ENCODE peak calls at places on chromosomes 3 and 15, in four cellular contexts. P is GM23338, S is neural progenitor cell, Z is HL-60. A is an unnamed sample.

GRCh38 chr3:178849220-178849910 is 222.2 kb downstream of the ZMAT3 start:
- DNase-seq in P (no peak), S (no peak), Z (no peak), A (no peak)

GRCh38 chr15:63040509-63040908 is 2.0 kb upstream of the TPM1 start:
- DNase-seq in P (peak), S (no peak), Z (no peak), A (no peak)

GRCh38 chr15:49645277-49645676 is 24.4 kb downstream of the DTWD1 start:
- DNase-seq in S (no peak), P (no peak), Z (no peak), A (no peak)

GRCh38 chr3:146326875-146327543 is 76.1 kb upstream of the PLSCR4 start:
- DNase-seq in P (peak), Z (no peak), S (peak), A (no peak)

GRCh38 chr15:67861983-67862382 is 22.1 kb upstream of the RNU6-1 start:
- DNase-seq in S (no peak), P (no peak), Z (no peak), A (no peak)

GRCh38 chr15:68176601-68177000 is 28.5 kb downstream of the CALML4 start:
- DNase-seq in Z (no peak), P (no peak), S (no peak), A (no peak)

GRCh38 chr3:179811321-179812095 is 158.7 kb downstream of the USP13 start:
- DNase-seq in P (peak), Z (peak), S (peak), A (no peak)

GRCh38 chr3:187212705-187213104 is 15.4 kb downstream of the RTP1 start:
- DNase-seq in Z (no peak), P (no peak), S (no peak), A (no peak)

GRCh38 chr3:124559650-124560405 is 170.4 kb upstream of the UMPS start:
- DNase-seq in P (peak), Z (peak), S (peak), A (no peak)

GRCh38 chr3:150545419-150546225 is 674 bp downstream of the SERP1 start:
- DNase-seq in S (peak), Z (no peak), P (peak), A (no peak)

GRCh38 chr15:50911641-50912040 is 3.2 kb downstream of the AP4E1 start:
- DNase-seq in Z (no peak), P (no peak), S (no peak), A (no peak)

GRCh38 chr3:145286937-145287336 is 874.0 kb downstream of the PLOD2 start:
- DNase-seq in Z (no peak), S (no peak), P (no peak), A (no peak)

GRCh38 chr15:29988689-29989088 is 94.1 kb upstream of the GOLGA8J start:
- DNase-seq in P (no peak), S (no peak), Z (no peak), A (no peak)

GRCh38 chr3:188000361-188000861 is 153.5 kb upstream of the LPP start:
- DNase-seq in Z (no peak), P (no peak), S (no peak), A (no peak)

GRCh38 chr15:93566777-93567176 is 477.8 kb upstream of the RGMA start:
- DNase-seq in P (no peak), Z (no peak), S (no peak), A (no peak)

GRCh38 chr3:126351086-126351770 is 6.0 kb downstream of the KLF15 start:
- DNase-seq in P (no peak), Z (no peak), S (no peak), A (no peak)

GRCh38 chr15:51499379-51499976 is 123.1 kb downstream of the DMXL2 start:
- DNase-seq in S (peak), P (peak), Z (no peak), A (no peak)

GRCh38 chr3:13314877-13315276 is 105.2 kb downstream of the NUP210 start:
- DNase-seq in Z (no peak), S (no peak), P (no peak), A (no peak)

GRCh38 chr15:80838012-80838411 is 58.8 kb downstream of the CEMIP start:
- DNase-seq in P (no peak), S (no peak), Z (no peak), A (no peak)

GRCh38 chr15:99925661-99926461 is 192.6 kb upstream of the LYSMD4 start:
- DNase-seq in P (peak), S (peak), Z (peak), A (no peak)

GRCh38 chr3:105811518-105812193 is 57.2 kb downstream of the CBLB start:
- DNase-seq in Z (no peak), P (no peak), S (no peak), A (no peak)

GRCh38 chr3:129654126-129654525 is 47.6 kb upstream of the PLXND1 start:
- DNase-seq in Z (no peak), S (no peak), P (no peak), A (no peak)

GRCh38 chr15:61141497-61142125 is 87.5 kb downstream of the RORA start:
- DNase-seq in S (no peak), Z (no peak), P (peak), A (no peak)

GRCh38 chr15:70170096-70170699 is 72.5 kb upstream of the TLE3 start:
- DNase-seq in Z (no peak), S (no peak), P (no peak), A (no peak)

GRCh38 chr3:34108976-34109375 is 310.5 kb downstream of the PDCD6IP start:
- DNase-seq in P (no peak), Z (no peak), S (no peak), A (no peak)

GRCh38 chr3:178270838-178271237 is 265.4 kb upstream of the KCNMB2 start:
- DNase-seq in Z (no peak), S (no peak), P (no peak), A (no peak)

GRCh38 chr15:77186518-77187095 is 115.7 kb upstream of the TSPAN3 start:
- DNase-seq in P (peak), S (peak), Z (no peak), A (no peak)

GRCh38 chr3:119870512-119870911 is 88.6 kb downstream of the NR1I2 start:
- DNase-seq in Z (no peak), P (no peak), S (no peak), A (no peak)

GRCh38 chr3:129608087-129608935 is 1.8 kb upstream of the PLXND1 start:
- DNase-seq in P (peak), Z (no peak), S (peak), A (no peak)

GRCh38 chr3:71497367-71497925 is 86.1 kb downstream of the FOXP1 start:
- DNase-seq in S (peak), P (peak), Z (no peak), A (no peak)

GRCh38 chr3:150227839-150228238 is 180.3 kb upstream of the TSC22D2 start:
- DNase-seq in S (peak), Z (no peak), P (peak), A (no peak)

GRCh38 chr3:7779331-7779730 is 722.3 kb upstream of the LMCD1 start:
- DNase-seq in S (no peak), Z (no peak), P (no peak), A (no peak)
- TF ChIP-seq CTCF in S (no peak), Z (no peak), P (no peak), A (no peak)

GRCh38 chr3:102332205-102332604 is 102.6 kb upstream of the ZPLD1 start:
- DNase-seq in Z (no peak), P (no peak), S (no peak), A (no peak)

GRCh38 chr3:102332934-102333333 is 101.9 kb upstream of the ZPLD1 start:
- DNase-seq in Z (no peak), P (no peak), S (no peak), A (no peak)

DNA sequence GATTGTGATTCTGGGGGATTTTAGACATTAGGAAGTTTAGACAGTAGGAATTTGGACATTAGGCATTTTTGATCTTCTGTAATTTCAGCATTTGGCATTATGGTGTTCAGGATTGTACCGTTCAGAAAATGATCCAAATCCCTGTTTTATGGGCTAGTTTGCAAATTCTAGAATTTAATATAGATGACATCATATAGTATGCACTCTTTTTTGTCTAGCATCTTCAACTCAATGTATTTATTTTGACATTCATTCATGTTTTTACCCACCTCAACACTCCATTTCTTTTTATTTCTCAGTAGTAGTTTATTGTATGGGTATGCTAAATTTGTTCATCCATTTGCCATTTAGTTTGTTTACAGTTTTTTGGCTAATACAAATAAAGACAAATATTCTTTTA is 105.3 kb upstream of the ZPLD1 start:
- DNase-seq in Z (no peak), P (no peak), S (no peak), A (no peak)
- TF ChIP-seq CTCF in Z (no peak), P (no peak), S (no peak), A (no peak)

GRCh38 chr15:58081446-58081845 is 15.9 kb upstream of the ALDH1A2 start:
- DNase-seq in S (no peak), P (no peak), Z (no peak), A (no peak)

GRCh38 chr15:58083526-58083925 is 18.0 kb upstream of the ALDH1A2 start:
- DNase-seq in S (no peak), Z (no peak), P (no peak), A (no peak)

GRCh38 chr15:58078591-58078990 is 13.1 kb upstream of the ALDH1A2 start:
- DNase-seq in Z (no peak), S (no peak), P (no peak), A (no peak)

GRCh38 chr15:58080398-58080797 is 14.9 kb upstream of the ALDH1A2 start:
- DNase-seq in S (no peak), Z (no peak), P (no peak), A (no peak)

DNA sequence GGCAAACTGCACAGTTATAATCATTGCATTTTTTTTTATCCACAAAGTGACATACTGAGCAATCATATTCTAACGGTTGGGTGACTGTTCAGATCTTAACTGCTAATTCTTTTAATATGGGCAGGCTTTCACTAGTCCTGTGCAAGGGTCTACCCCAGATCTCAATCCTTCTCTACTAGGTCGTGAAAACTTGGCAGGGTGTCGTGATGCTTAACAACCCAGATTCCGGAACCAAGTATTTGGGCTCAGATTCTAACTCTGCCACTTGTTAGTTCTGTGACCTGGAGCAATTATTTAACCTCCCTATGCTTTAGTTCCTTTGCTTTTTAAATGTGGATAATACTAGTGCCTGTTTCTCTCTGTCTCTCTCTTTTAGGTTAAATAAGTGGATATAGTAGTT is 16.4 kb upstream of the ALDH1A2 start:
- DNase-seq in P (no peak), S (no peak), Z (no peak), A (no peak)
- TF ChIP-seq CTCF in P (no peak), S (no peak), Z (no peak), A (no peak)

GRCh38 chr3:81549388-81549787 is 212.1 kb downstream of the GBE1 start:
- DNase-seq in Z (no peak), S (no peak), P (no peak), A (no peak)
- TF ChIP-seq CTCF in Z (no peak), S (no peak), P (no peak), A (no peak)

GRCh38 chr3:77816470-77816869 is 776.6 kb downstream of the ROBO2 start:
- DNase-seq in P (no peak), S (no peak), Z (no peak), A (no peak)

GRCh38 chr3:77814845-77815244 is 774.9 kb downstream of the ROBO2 start:
- DNase-seq in S (no peak), P (no peak), Z (no peak), A (no peak)

DNA sequence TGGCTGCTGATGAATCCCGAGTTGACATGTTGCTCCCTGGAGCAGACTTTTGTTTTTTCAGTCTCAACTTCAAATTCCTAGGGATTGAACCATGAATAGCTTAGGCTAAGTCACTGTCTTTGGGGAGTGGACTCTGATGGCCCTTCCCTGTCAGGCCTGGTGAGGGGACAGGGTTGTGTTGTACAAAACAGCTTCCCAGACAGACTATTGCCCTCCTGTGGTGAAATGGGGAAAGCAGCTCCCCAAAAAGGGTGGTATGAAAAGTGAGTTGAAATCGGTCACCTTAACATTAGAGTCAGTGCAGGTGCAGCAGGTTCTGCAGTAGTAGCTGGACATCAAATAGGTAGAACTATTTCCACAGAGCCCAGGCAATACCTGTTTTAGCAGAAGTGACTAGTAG is 775.6 kb downstream of the ROBO2 start:
- DNase-seq in S (peak), Z (no peak), P (peak), A (no peak)
- TF ChIP-seq CTCF in S (peak), Z (no peak), P (peak), A (no peak)

GRCh38 chr3:195758721-195759353 is 38.1 kb downstream of the MUC20 start:
- DNase-seq in Z (no peak), P (no peak), S (no peak), A (no peak)
- TF ChIP-seq CTCF in Z (no peak), P (no peak), S (no peak), A (no peak)